ENCODE peak calls at places on chromosomes 3 and 15, in nine cellular contexts. U is heart left ventricle; I is IMR-90; D is CD8-positive, alpha-beta T cell; S is body of pancreas; N is pancreas; L is HepG2; A is RWPE2; K is upper lobe of right lung. F is an unnamed sample.

GRCh38 chr3:166554006-166554405 is 716.8 kb upstream of the BCHE start:
- ATAC-seq in L (no peak), N (no peak), S (no peak), I (no peak), D (no peak), K (no peak), A (no peak), U (no peak), F (no peak)

GRCh38 chr15:57153140-57153539 is 223.2 kb upstream of the CGNL1 start:
- ATAC-seq in I (peak), D (no peak), S (no peak), K (peak), N (peak), A (no peak), L (no peak), U (no peak), F (no peak)

GRCh38 chr3:170441412-170441811 is 22.7 kb downstream of the CLDN11 start:
- ATAC-seq in S (no peak), U (no peak), D (no peak), K (no peak), N (no peak), A (no peak), L (no peak), I (no peak), F (no peak)

GRCh38 chr3:49399467-49399866 is 12.3 kb downstream of the RHOA start:
- ATAC-seq in N (no peak), S (no peak), K (no peak), L (peak), A (no peak), D (no peak), U (no peak), I (peak), F (no peak)

GRCh38 chr3:102081587-102082289 is 232.4 kb downstream of the NFKBIZ start:
- ATAC-seq in U (no peak), S (no peak), N (no peak), D (no peak), K (no peak), I (no peak), L (no peak), A (no peak), F (no peak)

GRCh38 chr3:187725218-187725617 is 20.1 kb downstream of the BCL6 start:
- ATAC-seq in S (no peak), I (no peak), U (no peak), L (no peak), N (no peak), K (peak), A (no peak), D (no peak), F (no peak)

GRCh38 chr3:65714138-65714537 is 324.6 kb downstream of the MAGI1 start:
- ATAC-seq in S (no peak), D (no peak), A (no peak), N (no peak), U (peak), I (peak), L (no peak), K (peak), F (no peak)

GRCh38 chr3:138845071-138845685 is 10.4 kb upstream of the PIK3CB start:
- ATAC-seq in D (no peak), A (no peak), L (peak), S (no peak), N (no peak), I (no peak), U (peak), K (peak), F (no peak)

GRCh38 chr3:129747982-129748381 is 141.5 kb upstream of the PLXND1 start:
- ATAC-seq in A (no peak), D (no peak), I (no peak), S (no peak), N (no peak), U (no peak), L (no peak), K (no peak), F (no peak)

GRCh38 chr3:21542656-21543379 is 208.2 kb downstream of the ZNF385D start:
- ATAC-seq in I (no peak), A (no peak), L (no peak), U (no peak), N (no peak), K (no peak), S (no peak), D (no peak), F (no peak)

GRCh38 chr3:16060945-16061344 is 113.5 kb upstream of the GALNT15 start:
- ATAC-seq in N (peak), S (peak), D (no peak), L (peak), K (no peak), I (peak), U (no peak), A (peak), F (peak)

GRCh38 chr15:98658831-98659699 is 10.7 kb downstream of the IGF1R start:
- ATAC-seq in U (peak), S (peak), K (peak), I (peak), A (peak), D (peak), N (peak), L (peak), F (peak)

GRCh38 chr3:107524214-107525100 is 1.7 kb downstream of the BBX start:
- ATAC-seq in K (peak), L (peak), A (peak), N (peak), D (peak), U (no peak), I (peak), S (no peak), F (peak)

GRCh38 chr3:103002447-103002846 is 567.6 kb downstream of the ZPLD1 start:
- ATAC-seq in I (no peak), L (no peak), A (no peak), U (no peak), S (no peak), K (no peak), N (no peak), D (no peak), F (no peak)

GRCh38 chr3:120743081-120743365 is 479 bp downstream of the GTF2E1 start:
- ATAC-seq in I (no peak), U (no peak), L (no peak), N (peak), D (no peak), K (no peak), A (no peak), S (no peak), F (no peak)

GRCh38 chr15:101105059-101105851 is 146.6 kb downstream of the CHSY1 start:
- ATAC-seq in L (no peak), A (no peak), D (no peak), S (no peak), N (no peak), K (no peak), U (peak), I (peak), F (no peak)

GRCh38 chr3:150377601-150378466 is 30.3 kb upstream of the TSC22D2 start:
- ATAC-seq in D (no peak), S (no peak), K (no peak), A (no peak), L (no peak), N (no peak), I (no peak), U (no peak), F (no peak)

GRCh38 chr3:38204599-38205471 is 39.5 kb downstream of the OXSR1 start:
- ATAC-seq in L (no peak), N (no peak), S (no peak), K (peak), I (no peak), D (no peak), U (no peak), A (no peak), F (no peak)

GRCh38 chr3:40258064-40258463 is 51.4 kb upstream of the EIF1B start:
- ATAC-seq in L (no peak), S (no peak), I (no peak), U (no peak), A (no peak), K (no peak), N (no peak), D (no peak), F (no peak)

GRCh38 chr3:175258763-175259162 is 399.6 kb downstream of the NAALADL2 start:
- ATAC-seq in D (no peak), A (peak), I (no peak), K (no peak), L (no peak), N (peak), S (no peak), U (no peak), F (no peak)

GRCh38 chr3:150495149-150495548 is 51.1 kb downstream of the SERP1 start:
- ATAC-seq in N (no peak), D (no peak), K (peak), A (peak), L (peak), S (no peak), I (peak), U (no peak), F (no peak)

GRCh38 chr3:53286727-53287412 is 31.0 kb upstream of the TKT start:
- ATAC-seq in S (no peak), L (no peak), A (no peak), I (peak), N (no peak), K (no peak), D (no peak), U (no peak), F (peak)

GRCh38 chr15:92521624-92522008 is 127.9 kb downstream of the ST8SIA2 start:
- ATAC-seq in L (peak), A (peak), N (peak), I (peak), K (peak), S (peak), U (peak), D (peak), F (peak)

DNA sequence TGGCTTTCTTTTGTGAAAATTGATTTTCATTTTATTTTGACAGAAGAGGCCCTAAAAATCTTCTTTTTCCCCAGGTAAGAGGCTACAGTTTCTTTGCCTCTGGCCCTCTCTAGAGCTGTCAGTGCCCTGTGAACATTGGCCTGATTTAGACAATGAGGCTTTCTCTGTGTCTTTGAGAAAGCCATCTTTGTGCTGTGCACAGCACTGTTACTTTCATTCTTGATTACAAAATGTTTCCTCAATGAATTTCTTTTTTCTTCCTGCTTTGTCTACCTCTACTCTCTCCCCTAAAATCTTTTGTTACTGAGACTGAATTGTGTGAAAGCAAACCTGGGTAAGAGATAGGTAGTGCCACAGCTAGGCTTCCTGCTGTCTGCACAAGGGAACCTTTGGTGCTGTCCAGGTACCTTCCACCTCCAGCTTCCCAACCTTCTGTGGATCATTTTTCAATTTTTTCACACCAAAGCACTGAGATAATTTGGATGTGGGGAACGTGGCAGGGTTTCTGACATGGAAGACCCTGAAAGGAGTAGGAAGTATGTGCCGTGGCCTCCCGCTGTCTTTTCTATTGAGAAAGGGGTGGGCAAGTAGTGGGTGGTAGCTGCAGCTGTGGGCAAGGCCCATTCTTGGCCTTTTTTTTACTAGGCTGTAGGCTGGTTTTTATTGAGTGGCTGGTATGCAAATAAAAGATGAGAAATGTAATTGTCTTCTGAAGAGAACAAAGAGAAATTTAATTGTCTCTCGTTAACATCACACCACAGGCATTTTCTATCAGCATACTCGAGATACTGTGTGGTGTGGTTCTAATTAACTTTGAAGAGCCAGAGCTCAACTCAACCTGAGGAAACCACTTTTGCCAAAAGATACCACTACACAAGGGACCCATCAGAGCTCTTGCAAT is 21.0 kb downstream of the RAB8B start:
- ATAC-seq in D (peak), N (no peak), U (no peak), L (peak), A (no peak), S (no peak), K (no peak), I (no peak), F (no peak)
- H3K27ac ChIP-seq in D (peak), N (peak), U (peak), L (no peak), A (no peak), S (no peak), K (peak), I (no peak), F (no peak)

GRCh38 chr15:76335851-76336253 is 721 bp upstream of the ISL2 start:
- ATAC-seq in I (peak), L (no peak), S (no peak), K (no peak), A (peak), U (no peak), N (no peak), D (no peak), F (peak)

GRCh38 chr15:76337739-76338554 is 1.4 kb downstream of the ISL2 start:
- ATAC-seq in U (no peak), K (no peak), I (no peak), S (no peak), N (no peak), A (no peak), D (peak), L (peak), F (no peak)

GRCh38 chr15:76335129-76335850 is 1.3 kb upstream of the ISL2 start:
- ATAC-seq in K (no peak), L (no peak), A (no peak), S (no peak), I (no peak), N (no peak), D (no peak), U (no peak), F (no peak)

GRCh38 chr15:76337047-76337738 is 620 bp downstream of the ISL2 start:
- ATAC-seq in I (peak), D (no peak), A (peak), L (peak), N (no peak), K (no peak), S (no peak), U (no peak), F (no peak)

GRCh38 chr15:76336254-76337046 is at the start of gene ISL2:
- ATAC-seq in S (peak), A (peak), K (peak), L (peak), N (peak), U (no peak), D (no peak), I (peak), F (peak)
- H3K27ac ChIP-seq in S (no peak), A (peak), K (no peak), L (peak), N (no peak), U (no peak), D (no peak), I (peak), F (peak)

DNA sequence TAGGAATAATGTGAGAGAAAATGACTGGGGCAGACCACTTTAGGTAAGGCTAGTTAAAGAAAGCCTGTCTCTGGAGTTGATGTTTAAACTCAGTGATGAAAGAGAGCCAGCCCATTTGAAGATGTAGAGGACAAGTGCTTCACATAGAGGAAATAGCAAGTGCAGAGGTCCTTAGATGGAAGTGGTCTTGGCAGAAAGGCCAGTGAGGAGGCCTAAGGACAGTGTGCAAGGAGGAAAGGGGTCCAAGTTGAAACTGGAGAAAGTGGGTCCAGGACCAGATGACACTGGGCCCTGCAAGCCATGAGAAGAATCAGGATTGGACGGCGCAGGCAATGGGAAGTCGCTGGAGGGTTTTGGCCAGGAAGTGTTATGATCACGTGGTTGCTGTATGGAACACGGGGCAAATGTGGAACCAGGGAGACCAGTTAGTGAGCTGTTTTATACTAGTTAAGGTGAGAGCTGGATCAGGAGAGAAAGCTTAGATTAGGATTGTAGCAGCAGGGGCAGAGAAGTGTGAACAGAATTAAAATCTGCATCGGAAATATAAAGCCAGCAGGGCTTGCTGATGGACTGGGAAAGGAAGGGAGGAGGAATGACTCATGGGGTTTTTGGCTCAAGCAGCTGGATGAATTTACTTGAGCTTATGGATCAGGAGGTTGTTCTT is 48.0 kb upstream of the SCAANT1 start:
- ATAC-seq in D (no peak), K (peak), A (peak), N (peak), L (no peak), U (no peak), I (peak), S (peak), F (peak)
- H3K27ac ChIP-seq in D (no peak), K (no peak), A (peak), N (peak), L (no peak), U (peak), I (peak), S (peak), F (peak)

GRCh38 chr3:127777332-127777731 is 45.0 kb downstream of the MGLL start:
- ATAC-seq in L (no peak), N (no peak), A (no peak), S (no peak), U (no peak), K (no peak), I (no peak), D (no peak), F (no peak)

GRCh38 chr3:127774647-127775046 is 47.7 kb downstream of the MGLL start:
- ATAC-seq in N (no peak), D (no peak), I (no peak), L (no peak), U (no peak), S (no peak), K (no peak), A (no peak), F (no peak)

GRCh38 chr3:127775398-127776109 is 46.8 kb downstream of the MGLL start:
- ATAC-seq in N (peak), A (no peak), S (peak), D (no peak), U (no peak), K (peak), I (peak), L (no peak), F (peak)

GRCh38 chr3:127777861-127778711 is 44.2 kb downstream of the MGLL start:
- ATAC-seq in N (no peak), S (no peak), A (no peak), D (no peak), I (no peak), L (peak), U (no peak), K (no peak), F (no peak)

GRCh38 chr3:127776347-127776746 is 46.0 kb downstream of the MGLL start:
- ATAC-seq in D (no peak), N (no peak), U (no peak), K (no peak), S (no peak), L (no peak), A (no peak), I (no peak), F (no peak)
- H3K27ac ChIP-seq in D (no peak), N (no peak), U (peak), K (no peak), S (no peak), L (no peak), A (no peak), I (peak), F (peak)

F was measured in gastroesophageal sphincter.